ENCODE peak calls at places on chromosomes 16 and 17, in four cellular contexts. K is astrocyte of the cerebellum, L is IMR-90, A is amniotic stem cell. U is an unnamed sample.

GRCh38 chr17:82217530-82218204 is 5.0 kb upstream of the CCDC57 start:
- DNase-seq in A (peak), K (peak), L (peak), U (peak)

GRCh38 chr17:65027305-65027704 is 29.2 kb downstream of the GNA13 start:
- DNase-seq in K (peak), L (peak), A (no peak), U (peak)

GRCh38 chr17:69525920-69526841 is 111.7 kb downstream of the MAP2K6 start:
- DNase-seq in A (peak), K (peak), L (peak), U (peak)

GRCh38 chr17:60577147-60577925 is 22.7 kb upstream of the PPM1D start:
- DNase-seq in L (peak), A (peak), K (no peak), U (peak)

GRCh38 chr17:1645207-1646171 is at the start of gene SCARF1:
- DNase-seq in K (no peak), A (no peak), L (no peak), U (no peak)

GRCh38 chr16:67169642-67170167 is 633 bp upstream of the NOL3 start:
- DNase-seq in L (no peak), A (no peak), K (no peak), U (no peak)

GRCh38 chr16:80417706-80418105 is 123.1 kb upstream of the DYNLRB2 start:
- DNase-seq in A (no peak), K (no peak), L (no peak), U (no peak)

GRCh38 chr17:57459286-57459915 is 203.1 kb downstream of the MSI2 start:
- DNase-seq in A (no peak), L (peak), K (no peak), U (peak)

GRCh38 chr16:2470603-2471015 is 488 bp upstream of the NTN3 start:
- DNase-seq in L (no peak), A (no peak), K (no peak), U (no peak)

GRCh38 chr16:71229344-71229743 is 1.2 kb downstream of the HYDIN start:
- DNase-seq in A (no peak), K (no peak), L (no peak), U (no peak)

GRCh38 chr17:46179375-46179999 is 13.7 kb downstream of the KANSL1 start:
- DNase-seq in L (no peak), K (no peak), A (no peak), U (no peak)

GRCh38 chr16:84511180-84511800 is 6.8 kb upstream of the MEAK7 start:
- DNase-seq in A (peak), L (peak), K (peak), U (peak)

GRCh38 chr17:64150237-64151015 is 20.5 kb upstream of the ERN1 start:
- DNase-seq in K (no peak), L (no peak), A (no peak), U (no peak)

GRCh38 chr17:41518789-41519449 is at the start of gene KRT15:
- DNase-seq in K (no peak), L (peak), A (no peak), U (no peak)

GRCh38 chr17:12683299-12683698 is 17.6 kb downstream of the MYOCD start:
- DNase-seq in A (no peak), L (no peak), K (no peak), U (no peak)

GRCh38 chr17:50578173-50578572 is 17.7 kb downstream of the CACNA1G start:
- DNase-seq in K (no peak), A (no peak), L (no peak), U (no peak)

GRCh38 chr17:39823407-39824054 is 40.6 kb downstream of the IKZF3 start:
- DNase-seq in A (no peak), L (no peak), K (no peak), U (no peak)

GRCh38 chr17:72063756-72064461 is 56.9 kb upstream of the SOX9 start:
- DNase-seq in K (no peak), L (no peak), A (no peak), U (no peak)

GRCh38 chr17:78135858-78136500 is 5.4 kb downstream of the TMC8 start:
- DNase-seq in A (no peak), L (no peak), K (no peak), U (no peak)

GRCh38 chr17:56866496-56866895 is 32.5 kb downstream of the DGKE start:
- DNase-seq in K (no peak), A (no peak), L (no peak), U (no peak)

GRCh38 chr16:1537763-1538289 is 4.4 kb downstream of the TMEM204 start:
- DNase-seq in A (no peak), L (no peak), K (no peak), U (no peak)

GRCh38 chr17:41659813-41660212 is 28.9 kb upstream of the EIF1 start:
- DNase-seq in A (no peak), L (peak), K (no peak), U (no peak)

GRCh38 chr16:70746708-70747424 is 54.1 kb downstream of the VAC14 start:
- DNase-seq in L (peak), A (no peak), K (peak), U (peak)

GRCh38 chr16:15953929-15954813 is 4.8 kb downstream of the ABCC1 start:
- DNase-seq in K (no peak), A (no peak), L (no peak), U (no peak)